ENCODE peak calls at places on chromosomes 3 and 15, in ten cellular contexts. One of them, this sample, is unnamed.

GRCh38 chr3:131688370-131688769 is 185.6 kb upstream of the MRPL3 start:
- DNase-seq in H54: no peak
- DNase-seq in T-cell: no peak
- DNase-seq in Caco-2: no peak
- DNase-seq in tibial nerve: no peak
- DNase-seq in stimulated activated CD8-positive, alpha-beta memory T cell treated with anti-CD3 and anti-CD28 coated beads, Interleukin-12 subunit alpha, Interleukin-12 subunit beta, amount 100 ng/mL, for 4 hours: no peak
- DNase-seq in activated T-helper 2 cell treated with anti-CD3 and anti-CD28 coated beads, Interferon-gamma antibody, Interleukin-2, Interleukin-4, amounts not matched to agents 10 μg/mL and 5 μg/mL and 100 μg/mL, durations not matched to agents 14 hours and 24 hours and 36 hours: no peak
- DNase-seq in NAMALWA: no peak
- DNase-seq in AG10803: peak
- DNase-seq in SW480: no peak
- DNase-seq in this sample: no peak

GRCh38 chr15:67022587-67022986 is 42.8 kb upstream of the SMAD3 start:
- DNase-seq in SW480: no peak
- DNase-seq in activated T-helper 2 cell treated with anti-CD3 and anti-CD28 coated beads, Interferon-gamma antibody, Interleukin-2, Interleukin-4, amounts not matched to agents 10 μg/mL and 5 μg/mL and 100 μg/mL, durations not matched to agents 14 hours and 24 hours and 36 hours: no peak
- DNase-seq in tibial nerve: no peak
- DNase-seq in AG10803: no peak
- DNase-seq in H54: no peak
- DNase-seq in Caco-2: no peak
- DNase-seq in NAMALWA: no peak
- DNase-seq in T-cell: no peak
- DNase-seq in stimulated activated CD8-positive, alpha-beta memory T cell treated with anti-CD3 and anti-CD28 coated beads, Interleukin-12 subunit alpha, Interleukin-12 subunit beta, amount 100 ng/mL, for 4 hours: no peak
- DNase-seq in this sample: no peak

GRCh38 chr15:57570994-57571393 is 20.7 kb upstream of the MYZAP start:
- DNase-seq in Caco-2: no peak
- DNase-seq in H54: no peak
- DNase-seq in NAMALWA: no peak
- DNase-seq in AG10803: peak
- DNase-seq in activated T-helper 2 cell treated with anti-CD3 and anti-CD28 coated beads, Interferon-gamma antibody, Interleukin-2, Interleukin-4, amounts not matched to agents 10 μg/mL and 5 μg/mL and 100 μg/mL, durations not matched to agents 14 hours and 24 hours and 36 hours: no peak
- DNase-seq in stimulated activated CD8-positive, alpha-beta memory T cell treated with anti-CD3 and anti-CD28 coated beads, Interleukin-12 subunit alpha, Interleukin-12 subunit beta, amount 100 ng/mL, for 4 hours: no peak
- DNase-seq in T-cell: no peak
- DNase-seq in tibial nerve: no peak
- DNase-seq in SW480: peak
- DNase-seq in this sample: no peak

GRCh38 chr3:107367353-107367752 is 9.9 kb upstream of the CCDC54 start:
- DNase-seq in H54: peak
- DNase-seq in NAMALWA: no peak
- DNase-seq in AG10803: peak
- DNase-seq in Caco-2: no peak
- DNase-seq in T-cell: peak
- DNase-seq in activated T-helper 2 cell treated with anti-CD3 and anti-CD28 coated beads, Interferon-gamma antibody, Interleukin-2, Interleukin-4, amounts not matched to agents 10 μg/mL and 5 μg/mL and 100 μg/mL, durations not matched to agents 14 hours and 24 hours and 36 hours: no peak
- DNase-seq in tibial nerve: no peak
- DNase-seq in stimulated activated CD8-positive, alpha-beta memory T cell treated with anti-CD3 and anti-CD28 coated beads, Interleukin-12 subunit alpha, Interleukin-12 subunit beta, amount 100 ng/mL, for 4 hours: no peak
- DNase-seq in SW480: peak
- DNase-seq in this sample: no peak

GRCh38 chr15:100852630-100853029 is 27.0 kb upstream of the ALDH1A3 start:
- DNase-seq in NAMALWA: no peak
- DNase-seq in activated T-helper 2 cell treated with anti-CD3 and anti-CD28 coated beads, Interferon-gamma antibody, Interleukin-2, Interleukin-4, amounts not matched to agents 10 μg/mL and 5 μg/mL and 100 μg/mL, durations not matched to agents 14 hours and 24 hours and 36 hours: no peak
- DNase-seq in T-cell: no peak
- DNase-seq in AG10803: no peak
- DNase-seq in H54: no peak
- DNase-seq in SW480: no peak
- DNase-seq in stimulated activated CD8-positive, alpha-beta memory T cell treated with anti-CD3 and anti-CD28 coated beads, Interleukin-12 subunit alpha, Interleukin-12 subunit beta, amount 100 ng/mL, for 4 hours: no peak
- DNase-seq in Caco-2: no peak
- DNase-seq in tibial nerve: no peak
- DNase-seq in this sample: no peak

GRCh38 chr3:42080452-42080872 is 10.7 kb upstream of the TRAK1 start:
- DNase-seq in SW480: peak
- DNase-seq in stimulated activated CD8-positive, alpha-beta memory T cell treated with anti-CD3 and anti-CD28 coated beads, Interleukin-12 subunit alpha, Interleukin-12 subunit beta, amount 100 ng/mL, for 4 hours: no peak
- DNase-seq in activated T-helper 2 cell treated with anti-CD3 and anti-CD28 coated beads, Interferon-gamma antibody, Interleukin-2, Interleukin-4, amounts not matched to agents 10 μg/mL and 5 μg/mL and 100 μg/mL, durations not matched to agents 14 hours and 24 hours and 36 hours: no peak
- DNase-seq in Caco-2: peak
- DNase-seq in H54: peak
- DNase-seq in T-cell: no peak
- DNase-seq in NAMALWA: no peak
- DNase-seq in tibial nerve: no peak
- DNase-seq in AG10803: peak
- DNase-seq in this sample: no peak

GRCh38 chr15:87609474-87609873 is 647.1 kb downstream of the NTRK3 start:
- DNase-seq in tibial nerve: no peak
- DNase-seq in Caco-2: peak
- DNase-seq in stimulated activated CD8-positive, alpha-beta memory T cell treated with anti-CD3 and anti-CD28 coated beads, Interleukin-12 subunit alpha, Interleukin-12 subunit beta, amount 100 ng/mL, for 4 hours: no peak
- DNase-seq in AG10803: peak
- DNase-seq in SW480: no peak
- DNase-seq in activated T-helper 2 cell treated with anti-CD3 and anti-CD28 coated beads, Interferon-gamma antibody, Interleukin-2, Interleukin-4, amounts not matched to agents 10 μg/mL and 5 μg/mL and 100 μg/mL, durations not matched to agents 14 hours and 24 hours and 36 hours: no peak
- DNase-seq in T-cell: no peak
- DNase-seq in NAMALWA: no peak
- DNase-seq in H54: peak
- DNase-seq in this sample: no peak

GRCh38 chr3:151479452-151479851 is 18.6 kb upstream of the IGSF10 start:
- DNase-seq in T-cell: no peak
- DNase-seq in activated T-helper 2 cell treated with anti-CD3 and anti-CD28 coated beads, Interferon-gamma antibody, Interleukin-2, Interleukin-4, amounts not matched to agents 10 μg/mL and 5 μg/mL and 100 μg/mL, durations not matched to agents 14 hours and 24 hours and 36 hours: no peak
- DNase-seq in Caco-2: no peak
- DNase-seq in stimulated activated CD8-positive, alpha-beta memory T cell treated with anti-CD3 and anti-CD28 coated beads, Interleukin-12 subunit alpha, Interleukin-12 subunit beta, amount 100 ng/mL, for 4 hours: no peak
- DNase-seq in H54: no peak
- DNase-seq in AG10803: no peak
- DNase-seq in SW480: no peak
- DNase-seq in tibial nerve: no peak
- DNase-seq in NAMALWA: no peak
- DNase-seq in this sample: no peak

GRCh38 chr3:38723569-38724391 is 74.3 kb upstream of the SCN5A start:
- DNase-seq in activated T-helper 2 cell treated with anti-CD3 and anti-CD28 coated beads, Interferon-gamma antibody, Interleukin-2, Interleukin-4, amounts not matched to agents 10 μg/mL and 5 μg/mL and 100 μg/mL, durations not matched to agents 14 hours and 24 hours and 36 hours: no peak
- DNase-seq in H54: no peak
- DNase-seq in stimulated activated CD8-positive, alpha-beta memory T cell treated with anti-CD3 and anti-CD28 coated beads, Interleukin-12 subunit alpha, Interleukin-12 subunit beta, amount 100 ng/mL, for 4 hours: no peak
- DNase-seq in T-cell: no peak
- DNase-seq in tibial nerve: no peak
- DNase-seq in AG10803: no peak
- DNase-seq in NAMALWA: no peak
- DNase-seq in Caco-2: no peak
- DNase-seq in SW480: no peak
- DNase-seq in this sample: no peak

GRCh38 chr3:96852849-96853248 is 38.5 kb downstream of the EPHA6 start:
- DNase-seq in AG10803: no peak
- DNase-seq in H54: no peak
- DNase-seq in stimulated activated CD8-positive, alpha-beta memory T cell treated with anti-CD3 and anti-CD28 coated beads, Interleukin-12 subunit alpha, Interleukin-12 subunit beta, amount 100 ng/mL, for 4 hours: no peak
- DNase-seq in activated T-helper 2 cell treated with anti-CD3 and anti-CD28 coated beads, Interferon-gamma antibody, Interleukin-2, Interleukin-4, amounts not matched to agents 10 μg/mL and 5 μg/mL and 100 μg/mL, durations not matched to agents 14 hours and 24 hours and 36 hours: no peak
- DNase-seq in tibial nerve: no peak
- DNase-seq in NAMALWA: no peak
- DNase-seq in Caco-2: no peak
- DNase-seq in SW480: no peak
- DNase-seq in T-cell: no peak
- DNase-seq in this sample: no peak

GRCh38 chr3:122794779-122795673 is at the start of gene SLC49A4:
- DNase-seq in SW480: peak
- DNase-seq in NAMALWA: peak
- DNase-seq in T-cell: peak
- DNase-seq in H54: peak
- DNase-seq in AG10803: peak
- DNase-seq in activated T-helper 2 cell treated with anti-CD3 and anti-CD28 coated beads, Interferon-gamma antibody, Interleukin-2, Interleukin-4, amounts not matched to agents 10 μg/mL and 5 μg/mL and 100 μg/mL, durations not matched to agents 14 hours and 24 hours and 36 hours: peak
- DNase-seq in tibial nerve: peak
- DNase-seq in Caco-2: peak
- DNase-seq in stimulated activated CD8-positive, alpha-beta memory T cell treated with anti-CD3 and anti-CD28 coated beads, Interleukin-12 subunit alpha, Interleukin-12 subunit beta, amount 100 ng/mL, for 4 hours: peak
- DNase-seq in this sample: peak

GRCh38 chr3:44596631-44597030 is 11.9 kb downstream of the ZNF660 start:
- DNase-seq in NAMALWA: no peak
- DNase-seq in AG10803: peak
- DNase-seq in tibial nerve: no peak
- DNase-seq in activated T-helper 2 cell treated with anti-CD3 and anti-CD28 coated beads, Interferon-gamma antibody, Interleukin-2, Interleukin-4, amounts not matched to agents 10 μg/mL and 5 μg/mL and 100 μg/mL, durations not matched to agents 14 hours and 24 hours and 36 hours: no peak
- DNase-seq in stimulated activated CD8-positive, alpha-beta memory T cell treated with anti-CD3 and anti-CD28 coated beads, Interleukin-12 subunit alpha, Interleukin-12 subunit beta, amount 100 ng/mL, for 4 hours: no peak
- DNase-seq in SW480: no peak
- DNase-seq in T-cell: no peak
- DNase-seq in H54: no peak
- DNase-seq in Caco-2: no peak
- DNase-seq in this sample: no peak

GRCh38 chr3:46576899-46577298 is 10.8 kb upstream of the LRRC2 start:
- DNase-seq in tibial nerve: no peak
- DNase-seq in T-cell: no peak
- DNase-seq in Caco-2: no peak
- DNase-seq in AG10803: no peak
- DNase-seq in NAMALWA: no peak
- DNase-seq in activated T-helper 2 cell treated with anti-CD3 and anti-CD28 coated beads, Interferon-gamma antibody, Interleukin-2, Interleukin-4, amounts not matched to agents 10 μg/mL and 5 μg/mL and 100 μg/mL, durations not matched to agents 14 hours and 24 hours and 36 hours: no peak
- DNase-seq in SW480: no peak
- DNase-seq in H54: no peak
- DNase-seq in stimulated activated CD8-positive, alpha-beta memory T cell treated with anti-CD3 and anti-CD28 coated beads, Interleukin-12 subunit alpha, Interleukin-12 subunit beta, amount 100 ng/mL, for 4 hours: no peak
- DNase-seq in this sample: no peak

GRCh38 chr15:81072551-81072950 is 61.5 kb upstream of the CFAP161 start:
- DNase-seq in NAMALWA: no peak
- DNase-seq in stimulated activated CD8-positive, alpha-beta memory T cell treated with anti-CD3 and anti-CD28 coated beads, Interleukin-12 subunit alpha, Interleukin-12 subunit beta, amount 100 ng/mL, for 4 hours: no peak
- DNase-seq in SW480: no peak
- DNase-seq in tibial nerve: no peak
- DNase-seq in Caco-2: no peak
- DNase-seq in AG10803: no peak
- DNase-seq in T-cell: no peak
- DNase-seq in activated T-helper 2 cell treated with anti-CD3 and anti-CD28 coated beads, Interferon-gamma antibody, Interleukin-2, Interleukin-4, amounts not matched to agents 10 μg/mL and 5 μg/mL and 100 μg/mL, durations not matched to agents 14 hours and 24 hours and 36 hours: no peak
- DNase-seq in H54: no peak
- DNase-seq in this sample: no peak

GRCh38 chr3:49703443-49703927 is 14.1 kb downstream of the RNF123 start:
- DNase-seq in SW480: peak
- DNase-seq in stimulated activated CD8-positive, alpha-beta memory T cell treated with anti-CD3 and anti-CD28 coated beads, Interleukin-12 subunit alpha, Interleukin-12 subunit beta, amount 100 ng/mL, for 4 hours: no peak
- DNase-seq in H54: peak
- DNase-seq in T-cell: peak
- DNase-seq in activated T-helper 2 cell treated with anti-CD3 and anti-CD28 coated beads, Interferon-gamma antibody, Interleukin-2, Interleukin-4, amounts not matched to agents 10 μg/mL and 5 μg/mL and 100 μg/mL, durations not matched to agents 14 hours and 24 hours and 36 hours: peak
- DNase-seq in Caco-2: peak
- DNase-seq in AG10803: peak
- DNase-seq in NAMALWA: peak
- DNase-seq in tibial nerve: no peak
- DNase-seq in this sample: peak

GRCh38 chr15:74428970-74429783 is 4.6 kb downstream of the SEMA7A start:
- DNase-seq in Caco-2: no peak
- DNase-seq in SW480: no peak
- DNase-seq in T-cell: no peak
- DNase-seq in tibial nerve: no peak
- DNase-seq in H54: no peak
- DNase-seq in activated T-helper 2 cell treated with anti-CD3 and anti-CD28 coated beads, Interferon-gamma antibody, Interleukin-2, Interleukin-4, amounts not matched to agents 10 μg/mL and 5 μg/mL and 100 μg/mL, durations not matched to agents 14 hours and 24 hours and 36 hours: no peak
- DNase-seq in stimulated activated CD8-positive, alpha-beta memory T cell treated with anti-CD3 and anti-CD28 coated beads, Interleukin-12 subunit alpha, Interleukin-12 subunit beta, amount 100 ng/mL, for 4 hours: no peak
- DNase-seq in NAMALWA: no peak
- DNase-seq in AG10803: no peak
- DNase-seq in this sample: no peak

GRCh38 chr15:60634815-60635214 is 155.9 kb upstream of the ICE2 start:
- DNase-seq in AG10803: peak
- DNase-seq in tibial nerve: no peak
- DNase-seq in activated T-helper 2 cell treated with anti-CD3 and anti-CD28 coated beads, Interferon-gamma antibody, Interleukin-2, Interleukin-4, amounts not matched to agents 10 μg/mL and 5 μg/mL and 100 μg/mL, durations not matched to agents 14 hours and 24 hours and 36 hours: no peak
- DNase-seq in NAMALWA: peak
- DNase-seq in stimulated activated CD8-positive, alpha-beta memory T cell treated with anti-CD3 and anti-CD28 coated beads, Interleukin-12 subunit alpha, Interleukin-12 subunit beta, amount 100 ng/mL, for 4 hours: no peak
- DNase-seq in Caco-2: no peak
- DNase-seq in T-cell: no peak
- DNase-seq in H54: no peak
- DNase-seq in SW480: no peak
- DNase-seq in this sample: no peak

GRCh38 chr15:79970921-79971434 is at the start of gene BCL2A1:
- DNase-seq in T-cell: peak
- DNase-seq in stimulated activated CD8-positive, alpha-beta memory T cell treated with anti-CD3 and anti-CD28 coated beads, Interleukin-12 subunit alpha, Interleukin-12 subunit beta, amount 100 ng/mL, for 4 hours: peak
- DNase-seq in NAMALWA: peak
- DNase-seq in H54: peak
- DNase-seq in SW480: no peak
- DNase-seq in activated T-helper 2 cell treated with anti-CD3 and anti-CD28 coated beads, Interferon-gamma antibody, Interleukin-2, Interleukin-4, amounts not matched to agents 10 μg/mL and 5 μg/mL and 100 μg/mL, durations not matched to agents 14 hours and 24 hours and 36 hours: peak
- DNase-seq in tibial nerve: no peak
- DNase-seq in Caco-2: no peak
- DNase-seq in AG10803: peak
- DNase-seq in this sample: peak

GRCh38 chr3:172982731-172983364 is 158.2 kb downstream of the SPATA16 start:
- DNase-seq in SW480: peak
- DNase-seq in tibial nerve: no peak
- DNase-seq in T-cell: no peak
- DNase-seq in Caco-2: no peak
- DNase-seq in H54: no peak
- DNase-seq in activated T-helper 2 cell treated with anti-CD3 and anti-CD28 coated beads, Interferon-gamma antibody, Interleukin-2, Interleukin-4, amounts not matched to agents 10 μg/mL and 5 μg/mL and 100 μg/mL, durations not matched to agents 14 hours and 24 hours and 36 hours: no peak
- DNase-seq in NAMALWA: peak
- DNase-seq in AG10803: no peak
- DNase-seq in stimulated activated CD8-positive, alpha-beta memory T cell treated with anti-CD3 and anti-CD28 coated beads, Interleukin-12 subunit alpha, Interleukin-12 subunit beta, amount 100 ng/mL, for 4 hours: no peak
- DNase-seq in this sample: no peak

GRCh38 chr3:99114565-99115291 is 213.2 kb upstream of the DCBLD2 start:
- DNase-seq in AG10803: peak
- DNase-seq in activated T-helper 2 cell treated with anti-CD3 and anti-CD28 coated beads, Interferon-gamma antibody, Interleukin-2, Interleukin-4, amounts not matched to agents 10 μg/mL and 5 μg/mL and 100 μg/mL, durations not matched to agents 14 hours and 24 hours and 36 hours: no peak
- DNase-seq in tibial nerve: no peak
- DNase-seq in stimulated activated CD8-positive, alpha-beta memory T cell treated with anti-CD3 and anti-CD28 coated beads, Interleukin-12 subunit alpha, Interleukin-12 subunit beta, amount 100 ng/mL, for 4 hours: no peak
- DNase-seq in NAMALWA: peak
- DNase-seq in H54: no peak
- DNase-seq in Caco-2: no peak
- DNase-seq in SW480: peak
- DNase-seq in T-cell: no peak
- DNase-seq in this sample: no peak

GRCh38 chr15:27589260-27589659 is 509.9 kb downstream of the OCA2 start:
- DNase-seq in activated T-helper 2 cell treated with anti-CD3 and anti-CD28 coated beads, Interferon-gamma antibody, Interleukin-2, Interleukin-4, amounts not matched to agents 10 μg/mL and 5 μg/mL and 100 μg/mL, durations not matched to agents 14 hours and 24 hours and 36 hours: no peak
- DNase-seq in Caco-2: no peak
- DNase-seq in NAMALWA: peak
- DNase-seq in H54: no peak
- DNase-seq in AG10803: no peak
- DNase-seq in tibial nerve: no peak
- DNase-seq in stimulated activated CD8-positive, alpha-beta memory T cell treated with anti-CD3 and anti-CD28 coated beads, Interleukin-12 subunit alpha, Interleukin-12 subunit beta, amount 100 ng/mL, for 4 hours: no peak
- DNase-seq in SW480: no peak
- DNase-seq in T-cell: no peak
- DNase-seq in this sample: no peak

GRCh38 chr3:112302061-112302830 is 8.2 kb upstream of the SLC9C1 start:
- DNase-seq in H54: no peak
- DNase-seq in NAMALWA: peak
- DNase-seq in SW480: no peak
- DNase-seq in T-cell: no peak
- DNase-seq in AG10803: no peak
- DNase-seq in stimulated activated CD8-positive, alpha-beta memory T cell treated with anti-CD3 and anti-CD28 coated beads, Interleukin-12 subunit alpha, Interleukin-12 subunit beta, amount 100 ng/mL, for 4 hours: no peak
- DNase-seq in Caco-2: no peak
- DNase-seq in activated T-helper 2 cell treated with anti-CD3 and anti-CD28 coated beads, Interferon-gamma antibody, Interleukin-2, Interleukin-4, amounts not matched to agents 10 μg/mL and 5 μg/mL and 100 μg/mL, durations not matched to agents 14 hours and 24 hours and 36 hours: no peak
- DNase-seq in tibial nerve: no peak
- DNase-seq in this sample: no peak

GRCh38 chr3:82261637-82262036 is 500.2 kb upstream of the GBE1 start:
- DNase-seq in tibial nerve: no peak
- DNase-seq in NAMALWA: no peak
- DNase-seq in stimulated activated CD8-positive, alpha-beta memory T cell treated with anti-CD3 and anti-CD28 coated beads, Interleukin-12 subunit alpha, Interleukin-12 subunit beta, amount 100 ng/mL, for 4 hours: no peak
- DNase-seq in H54: no peak
- DNase-seq in activated T-helper 2 cell treated with anti-CD3 and anti-CD28 coated beads, Interferon-gamma antibody, Interleukin-2, Interleukin-4, amounts not matched to agents 10 μg/mL and 5 μg/mL and 100 μg/mL, durations not matched to agents 14 hours and 24 hours and 36 hours: no peak
- DNase-seq in SW480: no peak
- DNase-seq in T-cell: no peak
- DNase-seq in Caco-2: no peak
- DNase-seq in AG10803: no peak
- DNase-seq in this sample: no peak

GRCh38 chr3:13268961-13269391 is 151.1 kb downstream of the NUP210 start:
- DNase-seq in T-cell: no peak
- DNase-seq in stimulated activated CD8-positive, alpha-beta memory T cell treated with anti-CD3 and anti-CD28 coated beads, Interleukin-12 subunit alpha, Interleukin-12 subunit beta, amount 100 ng/mL, for 4 hours: no peak
- DNase-seq in tibial nerve: no peak
- DNase-seq in AG10803: no peak
- DNase-seq in activated T-helper 2 cell treated with anti-CD3 and anti-CD28 coated beads, Interferon-gamma antibody, Interleukin-2, Interleukin-4, amounts not matched to agents 10 μg/mL and 5 μg/mL and 100 μg/mL, durations not matched to agents 14 hours and 24 hours and 36 hours: no peak
- DNase-seq in NAMALWA: no peak
- DNase-seq in Caco-2: no peak
- DNase-seq in H54: no peak
- DNase-seq in SW480: no peak
- DNase-seq in this sample: no peak

GRCh38 chr3:102068327-102068726 is 219.0 kb downstream of the NFKBIZ start:
- DNase-seq in H54: no peak
- DNase-seq in tibial nerve: no peak
- DNase-seq in Caco-2: no peak
- DNase-seq in activated T-helper 2 cell treated with anti-CD3 and anti-CD28 coated beads, Interferon-gamma antibody, Interleukin-2, Interleukin-4, amounts not matched to agents 10 μg/mL and 5 μg/mL and 100 μg/mL, durations not matched to agents 14 hours and 24 hours and 36 hours: no peak
- DNase-seq in stimulated activated CD8-positive, alpha-beta memory T cell treated with anti-CD3 and anti-CD28 coated beads, Interleukin-12 subunit alpha, Interleukin-12 subunit beta, amount 100 ng/mL, for 4 hours: no peak
- DNase-seq in NAMALWA: no peak
- DNase-seq in T-cell: no peak
- DNase-seq in AG10803: no peak
- DNase-seq in SW480: no peak
- DNase-seq in this sample: no peak

GRCh38 chr15:50137330-50137761 is 18.3 kb upstream of the ATP8B4 start:
- DNase-seq in stimulated activated CD8-positive, alpha-beta memory T cell treated with anti-CD3 and anti-CD28 coated beads, Interleukin-12 subunit alpha, Interleukin-12 subunit beta, amount 100 ng/mL, for 4 hours: no peak
- DNase-seq in NAMALWA: no peak
- DNase-seq in tibial nerve: no peak
- DNase-seq in H54: peak
- DNase-seq in SW480: no peak
- DNase-seq in activated T-helper 2 cell treated with anti-CD3 and anti-CD28 coated beads, Interferon-gamma antibody, Interleukin-2, Interleukin-4, amounts not matched to agents 10 μg/mL and 5 μg/mL and 100 μg/mL, durations not matched to agents 14 hours and 24 hours and 36 hours: no peak
- DNase-seq in T-cell: no peak
- DNase-seq in Caco-2: no peak
- DNase-seq in AG10803: peak
- DNase-seq in this sample: no peak

GRCh38 chr3:10387881-10388621 is 67.1 kb upstream of the SEC13 start:
- DNase-seq in tibial nerve: no peak
- DNase-seq in stimulated activated CD8-positive, alpha-beta memory T cell treated with anti-CD3 and anti-CD28 coated beads, Interleukin-12 subunit alpha, Interleukin-12 subunit beta, amount 100 ng/mL, for 4 hours: no peak
- DNase-seq in activated T-helper 2 cell treated with anti-CD3 and anti-CD28 coated beads, Interferon-gamma antibody, Interleukin-2, Interleukin-4, amounts not matched to agents 10 μg/mL and 5 μg/mL and 100 μg/mL, durations not matched to agents 14 hours and 24 hours and 36 hours: no peak
- DNase-seq in NAMALWA: no peak
- DNase-seq in Caco-2: no peak
- DNase-seq in AG10803: no peak
- DNase-seq in SW480: no peak
- DNase-seq in T-cell: no peak
- DNase-seq in H54: no peak
- DNase-seq in this sample: no peak

GRCh38 chr3:60826511-60826910 is 424.7 kb downstream of the FHIT start:
- DNase-seq in H54: no peak
- DNase-seq in Caco-2: no peak
- DNase-seq in AG10803: no peak
- DNase-seq in stimulated activated CD8-positive, alpha-beta memory T cell treated with anti-CD3 and anti-CD28 coated beads, Interleukin-12 subunit alpha, Interleukin-12 subunit beta, amount 100 ng/mL, for 4 hours: no peak
- DNase-seq in NAMALWA: no peak
- DNase-seq in activated T-helper 2 cell treated with anti-CD3 and anti-CD28 coated beads, Interferon-gamma antibody, Interleukin-2, Interleukin-4, amounts not matched to agents 10 μg/mL and 5 μg/mL and 100 μg/mL, durations not matched to agents 14 hours and 24 hours and 36 hours: no peak
- DNase-seq in tibial nerve: no peak
- DNase-seq in T-cell: no peak
- DNase-seq in SW480: no peak
- DNase-seq in this sample: no peak

This sample was measured in natural killer cell.